ENCODE peak calls at places on chromosome 9, in nine cellular contexts. L, V, K, D, Q, C, G, W and A are unnamed samples.
A peak's percentile ranks its signal among the peaks of the same experiment; 100 is the strongest.

GRCh38 chr9:131697097-131697496 is 42.8 kb downstream of the RAPGEF1 start:
- DNase-seq in K (peak; percentile 61), D (no peak), G (no peak), L (no peak), Q (peak; percentile 94), W (no peak), C (peak; percentile 67), V (peak; percentile 61), A (no peak)

GRCh38 chr9:73135394-73135793 is 16.3 kb upstream of the ANXA1 start:
- DNase-seq in L (no peak), G (no peak), Q (no peak), C (no peak), V (no peak), K (no peak), D (no peak), W (no peak), A (no peak)

GRCh38 chr9:98288876-98289275 is 33.4 kb upstream of the TBC1D2 start:
- DNase-seq in W (peak; percentile 74), V (no peak), K (no peak), L (no peak), Q (no peak), D (no peak), C (no peak), G (no peak), A (no peak)

GRCh38 chr9:111039203-111039907 is 1.1 kb upstream of the LPAR1 start:
- DNase-seq in W (peak; percentile 60), G (no peak), L (no peak), Q (no peak), D (no peak), K (peak; percentile 35), C (no peak), V (no peak), A (peak; percentile 67)

GRCh38 chr9:99336531-99336930 is 114.4 kb downstream of the SEC61B start:
- DNase-seq in Q (no peak), K (no peak), D (no peak), W (no peak), C (no peak), G (no peak), L (no peak), V (no peak), A (no peak)

GRCh38 chr9:129394011-129394919 is 216.2 kb upstream of the IER5L start:
- DNase-seq in L (no peak), V (no peak), D (no peak), G (no peak), C (no peak), W (peak; percentile 36), Q (no peak), K (no peak), A (peak; percentile 42)

GRCh38 chr9:131545003-131545785 is at the start of gene PRRT1B:
- DNase-seq in V (no peak), W (peak; percentile 90), C (no peak), Q (no peak), L (peak; percentile 92), G (no peak), D (no peak), K (peak; percentile 94), A (no peak)

GRCh38 chr9:35398651-35399335 is 91.1 kb upstream of the RUSC2 start:
- DNase-seq in D (no peak), L (no peak), W (no peak), C (no peak), K (no peak), V (no peak), Q (no peak), G (no peak), A (no peak)

GRCh38 chr9:76572205-76572550 is 113.2 kb downstream of the GCNT1 start:
- DNase-seq in L (no peak), K (no peak), Q (no peak), W (no peak), D (no peak), C (no peak), G (no peak), V (no peak), A (no peak)

GRCh38 chr9:4573634-4574391 is 83.5 kb downstream of the SLC1A1 start:
- DNase-seq in V (no peak), L (no peak), G (no peak), C (no peak), K (no peak), W (no peak), Q (no peak), D (no peak), A (no peak)

GRCh38 chr9:92619601-92620300 is 50.2 kb downstream of the IPPK start:
- DNase-seq in Q (no peak), C (no peak), K (peak; percentile 22), D (no peak), L (no peak), V (no peak), W (no peak), G (no peak), A (no peak)

GRCh38 chr9:92617195-92617813 is 52.6 kb downstream of the IPPK start:
- DNase-seq in C (no peak), Q (no peak), W (no peak), K (peak; percentile 20), L (no peak), V (no peak), G (no peak), D (no peak), A (no peak)

GRCh38 chr9:92618633-92619225 is 51.2 kb downstream of the IPPK start:
- DNase-seq in L (no peak), V (no peak), D (no peak), C (peak; percentile 87), W (no peak), G (no peak), Q (peak; percentile 73), K (peak; percentile 72), A (no peak)

GRCh38 chr9:92616199-92617129 is 53.5 kb downstream of the IPPK start:
- DNase-seq in Q (peak; percentile 88), C (peak; percentile 80), K (peak; percentile 24), V (no peak), L (no peak), G (no peak), W (no peak), D (peak; percentile 51), A (no peak)

DNA sequence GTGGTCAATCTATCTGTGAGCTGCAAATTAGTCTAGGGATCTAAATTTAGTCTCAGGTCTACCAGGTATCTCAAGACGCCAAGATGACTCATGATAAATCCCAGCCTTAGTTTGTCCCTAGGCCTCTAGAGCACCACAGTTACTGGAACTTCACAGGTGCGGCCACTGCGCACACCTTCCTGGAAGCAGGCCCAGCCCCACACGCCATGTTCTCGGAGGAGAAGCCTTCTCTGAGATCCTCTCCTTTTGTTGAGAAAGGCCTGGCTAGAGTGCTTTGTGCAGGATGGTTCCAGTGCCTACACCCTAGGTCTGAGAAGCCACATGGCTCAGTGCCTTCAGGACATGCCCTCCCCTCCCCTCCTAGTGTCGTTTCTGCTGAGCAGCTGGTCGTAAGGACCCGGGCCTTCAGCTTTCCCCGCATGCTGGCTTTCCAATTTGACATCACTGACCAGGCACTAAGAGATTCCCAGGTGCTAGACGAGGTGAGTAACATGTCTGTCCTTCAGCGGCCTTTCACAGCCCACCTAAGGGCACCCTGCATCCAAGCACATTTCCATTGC is 51.9 kb downstream of the IPPK start:
- DNase-seq in V (no peak), W (no peak), C (no peak), K (peak; percentile 18), D (no peak), L (no peak), G (no peak), Q (no peak), A (no peak)
- H3K27ac ChIP-seq in V (no peak overlapping the region), W (no peak overlapping the region), C (peak overlapping the region; percentile 79), K (peak overlapping the region; percentile 74), D (peak overlapping the region; percentile 86), L (no peak overlapping the region), G (peak overlapping the region; percentile 92), Q (peak overlapping the region; percentile 93), A (no peak overlapping the region)

DNA sequence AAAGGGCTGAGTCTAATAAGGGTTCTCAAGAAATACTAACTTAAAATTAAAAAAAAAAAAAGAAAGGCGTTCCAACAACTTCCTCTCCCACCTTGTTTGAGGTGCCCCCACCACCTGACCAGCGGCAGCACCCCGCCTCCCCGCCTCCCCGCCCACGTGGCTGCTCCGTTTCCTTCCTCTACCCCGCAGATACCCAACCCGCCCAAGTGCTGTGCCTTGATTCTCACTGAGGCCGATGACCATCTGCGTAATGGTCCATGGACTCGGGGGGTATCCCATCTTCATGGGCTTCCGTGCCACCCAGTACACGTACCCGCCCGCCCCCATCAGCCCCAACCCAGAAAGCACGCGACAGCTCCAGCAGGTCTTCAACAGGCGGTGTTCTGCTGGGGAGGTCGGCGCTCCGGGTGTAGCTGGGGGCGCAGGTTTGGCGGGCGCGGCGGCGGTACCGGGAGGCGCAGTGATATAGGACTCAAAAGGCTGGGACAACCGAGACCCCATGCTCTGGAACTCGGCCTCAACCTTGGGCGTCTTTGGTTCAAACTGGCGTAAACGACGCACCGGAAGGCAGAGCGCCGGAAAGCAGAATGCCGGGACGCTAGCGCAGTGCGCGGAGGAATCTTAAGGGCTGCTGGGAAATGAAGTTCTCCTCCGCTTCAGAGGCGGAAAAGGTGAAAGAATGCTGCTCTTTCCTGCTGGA is at the start of gene DMAC1:
- DNase-seq in C (peak; percentile 69), D (peak; percentile 59), V (peak; percentile 84), L (peak; percentile 93), Q (peak; percentile 79), G (peak; percentile 36), W (peak; percentile 82), K (peak; percentile 79), A (peak; percentile 94)
- TF ChIP-seq POLR2A in C (no peak), D (no peak), V (peak; percentile 53), L (peak; percentile 67), Q (peak; percentile 55), G (no peak), W (peak; percentile 33), K (no peak), A (no peak)

GRCh38 chr9:118644066-118644465 is 725.2 kb downstream of the BRINP1 start:
- DNase-seq in G (no peak), L (no peak), C (no peak), K (no peak), W (no peak), V (no peak), D (no peak), Q (no peak), A (no peak)
- H3K27ac ChIP-seq in G (no peak overlapping the region), L (peak overlapping the region; percentile 81), C (no peak overlapping the region), K (no peak overlapping the region), W (no peak overlapping the region), V (no peak overlapping the region), D (no peak overlapping the region), Q (no peak overlapping the region), A (no peak overlapping the region)

DNA sequence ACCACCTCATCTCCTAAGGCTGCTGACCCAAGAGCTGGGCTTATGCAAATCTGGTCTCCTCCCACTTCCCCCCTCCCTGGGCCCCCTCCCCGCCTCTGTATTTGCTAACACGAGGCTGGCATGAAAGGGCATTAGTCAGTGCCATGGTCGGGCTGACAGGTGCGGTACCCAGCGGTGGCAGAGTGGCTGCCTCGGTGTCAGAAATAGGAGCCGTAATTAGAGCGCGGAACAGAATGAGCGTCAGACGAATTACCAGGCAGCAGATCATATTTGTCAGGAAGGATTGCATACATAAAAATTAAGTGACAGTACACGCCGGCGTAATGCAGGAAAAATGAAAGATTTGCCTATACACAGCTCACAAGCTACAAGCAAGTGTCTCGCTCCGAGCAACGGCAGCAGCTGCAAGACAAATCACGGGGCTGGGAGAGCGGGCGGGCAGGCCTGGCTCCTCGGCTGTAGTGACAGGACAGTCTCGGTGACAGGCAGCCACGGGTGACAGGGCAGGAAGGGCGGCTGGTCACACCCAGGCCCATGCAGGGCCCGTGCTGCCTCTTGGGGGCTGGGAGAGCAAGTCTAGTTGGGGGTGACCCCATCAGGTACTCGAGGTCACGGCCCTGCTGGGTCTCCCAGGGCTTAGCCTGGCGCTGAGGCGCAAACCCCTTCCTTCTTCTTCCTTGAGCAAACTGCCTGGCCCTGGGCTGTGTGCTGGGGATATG is 72.4 kb downstream of the NEK6 start:
- DNase-seq in G (no peak), C (no peak), D (no peak), W (no peak), K (no peak), Q (no peak), L (no peak), V (no peak), A (no peak)
- TF ChIP-seq POLR2A in G (no peak), C (no peak), D (no peak), W (no peak), K (no peak), Q (no peak), L (no peak), V (no peak), A (no peak)